ENCODE peak calls at places on chromosomes 5 and 9, in five cellular contexts. K is cardiac muscle cell, D is IMR-90, I is astrocyte, Q is gastrocnemius medialis. C is an unnamed sample.

GRCh38 chr5:54443264-54443663 is 12.2 kb upstream of the HSPB3 start:
- DNase-seq in K (peak; percentile 69), D (peak; percentile 63), I (peak; percentile 14), Q (no peak), C (no peak)

GRCh38 chr5:162324356-162324755 is 256.8 kb downstream of the GABRG2 start:
- DNase-seq in K (no peak), D (no peak), I (no peak), Q (no peak), C (no peak)

GRCh38 chr5:56693220-56693579 is 122.1 kb upstream of the MAP3K1 start:
- DNase-seq in K (no peak), D (no peak), I (no peak), Q (no peak), C (no peak)

GRCh38 chr9:91151014-91151740 is 210.5 kb downstream of the AUH start:
- DNase-seq in K (no peak), D (peak; percentile 81), I (peak; percentile 96), Q (no peak), C (no peak)

GRCh38 chr9:107246259-107247254 is 36.5 kb upstream of the RAD23B start:
- DNase-seq in K (peak; percentile 17), D (peak; percentile 13), I (no peak), Q (no peak), C (no peak)

GRCh38 chr5:55540024-55540423 is 5.3 kb upstream of the PLPP1 start:
- DNase-seq in K (no peak), D (peak; percentile 61), I (peak; percentile 8), Q (no peak), C (no peak)

GRCh38 chr9:33840381-33840780 is 23.4 kb downstream of the UBE2R2 start:
- DNase-seq in K (no peak), D (peak; percentile 32), I (peak; percentile 34), Q (no peak), C (no peak)

GRCh38 chr9:95552814-95553546 is 36.2 kb upstream of the PTCH1 start:
- DNase-seq in K (no peak), D (no peak), I (no peak), Q (peak; percentile 12), C (no peak)

GRCh38 chr9:138077898-138078540 is 200.4 kb downstream of the CACNA1B start:
- DNase-seq in K (no peak), D (no peak), I (no peak), Q (no peak), C (no peak)

GRCh38 chr9:113609562-113610318 is 146.2 kb downstream of the RGS3 start:
- DNase-seq in K (peak; percentile 87), D (peak; percentile 60), I (no peak), Q (peak; percentile 42), C (peak; percentile 78)

GRCh38 chr5:175595905-175596304 is 62.0 kb upstream of the HRH2 start:
- DNase-seq in K (no peak), D (no peak), I (no peak), Q (no peak), C (no peak)

GRCh38 chr9:79579624-79580023 is 7.9 kb downstream of the TLE4 start:
- DNase-seq in K (no peak), D (no peak), I (no peak), Q (no peak), C (no peak)

GRCh38 chr5:154826-155225 is 36.5 kb upstream of the LRRC14B start:
- DNase-seq in K (no peak), D (no peak), I (no peak), Q (no peak), C (no peak)

GRCh38 chr5:83331842-83332241 is 139.7 kb upstream of the VCAN start:
- DNase-seq in K (no peak), D (peak; percentile 72), I (peak; percentile 31), Q (no peak), C (no peak)

GRCh38 chr9:73116030-73116429 is 35.6 kb upstream of the ANXA1 start:
- DNase-seq in K (no peak), D (peak; percentile 80), I (peak; percentile 85), Q (no peak), C (no peak)

GRCh38 chr5:87114631-87115030 is 153.1 kb upstream of the RASA1 start:
- DNase-seq in K (no peak), D (no peak), I (no peak), Q (no peak), C (no peak)

GRCh38 chr9:133171161-133171955 is 7.6 kb upstream of the GBGT1 start:
- DNase-seq in K (no peak), D (no peak), I (no peak), Q (no peak), C (no peak)

GRCh38 chr5:172380992-172381643 is 73.2 kb downstream of the SH3PXD2B start:
- DNase-seq in K (no peak), D (peak; percentile 74), I (peak; percentile 32), Q (peak; percentile 27), C (no peak)

GRCh38 chr5:10946050-10946449 is 185.0 kb upstream of the DAP start:
- DNase-seq in K (no peak), D (no peak), I (no peak), Q (no peak), C (no peak)

GRCh38 chr5:177306674-177307543 is 3.3 kb downstream of the PRELID1 start:
- DNase-seq in K (no peak), D (no peak), I (no peak), Q (no peak), C (no peak)

GRCh38 chr9:85142461-85143401 is 473.2 kb downstream of the NTRK2 start:
- DNase-seq in K (peak; percentile 26), D (no peak), I (no peak), Q (peak; percentile 48), C (no peak)

GRCh38 chr5:14298126-14298847 is 155.1 kb downstream of the TRIO start:
- DNase-seq in K (no peak), D (peak; percentile 48), I (no peak), Q (no peak), C (no peak)

GRCh38 chr5:32233696-32234447 is 59.8 kb upstream of the GOLPH3 start:
- DNase-seq in K (no peak), D (peak; percentile 69), I (peak; percentile 83), Q (no peak), C (peak; percentile 50)

GRCh38 chr5:7764452-7764851 is 86.5 kb downstream of the CFAP90 start:
- DNase-seq in K (no peak), D (no peak), I (no peak), Q (no peak), C (no peak)

GRCh38 chr9:4393806-4394523 is 94.1 kb upstream of the GLIS3 start:
- DNase-seq in K (no peak), D (no peak), I (no peak), Q (no peak), C (no peak)

GRCh38 chr5:84602371-84602771 is 217.7 kb upstream of the EDIL3 start:
- DNase-seq in K (no peak), D (no peak), I (peak; percentile 22), Q (no peak), C (no peak)

GRCh38 chr5:141737485-141737884 is 55.5 kb upstream of the ARAP3 start:
- DNase-seq in K (no peak), D (no peak), I (no peak), Q (no peak), C (no peak)

GRCh38 chr9:34741628-34742027 is 31.7 kb upstream of the CCL21 start:
- DNase-seq in K (no peak), D (no peak), I (no peak), Q (no peak), C (no peak)

GRCh38 chr5:126851441-126852103 is 74.6 kb downstream of the LMNB1 start:
- DNase-seq in K (no peak), D (no peak), I (no peak), Q (no peak), C (no peak)

GRCh38 chr9:127388037-127388855 is 8.7 kb upstream of the SLC2A8 start:
- DNase-seq in K (no peak), D (peak; percentile 98), I (peak; percentile 96), Q (peak; percentile 32), C (no peak)

GRCh38 chr5:57675236-57675635 is 192.6 kb upstream of the ACTBL2 start:
- DNase-seq in K (no peak), D (no peak), I (peak; percentile 56), Q (no peak), C (no peak)

GRCh38 chr5:179267671-179268071 is 77.6 kb downstream of the ADAMTS2 start:
- DNase-seq in K (no peak), D (no peak), I (no peak), Q (no peak), C (peak; percentile 51)

GRCh38 chr9:101387871-101388506 is 3.2 kb upstream of the BAAT start:
- DNase-seq in K (peak; percentile 46), D (peak; percentile 46), I (peak; percentile 25), Q (no peak), C (no peak)

GRCh38 chr9:101383361-101383760 is 1.4 kb downstream of the BAAT start:
- DNase-seq in K (no peak), D (no peak), I (peak; percentile 50), Q (no peak), C (no peak)

GRCh38 chr9:101393135-101393534 is 5.3 kb downstream of the MRPL50 start:
- DNase-seq in K (no peak), D (no peak), I (no peak), Q (no peak), C (no peak)

DNA sequence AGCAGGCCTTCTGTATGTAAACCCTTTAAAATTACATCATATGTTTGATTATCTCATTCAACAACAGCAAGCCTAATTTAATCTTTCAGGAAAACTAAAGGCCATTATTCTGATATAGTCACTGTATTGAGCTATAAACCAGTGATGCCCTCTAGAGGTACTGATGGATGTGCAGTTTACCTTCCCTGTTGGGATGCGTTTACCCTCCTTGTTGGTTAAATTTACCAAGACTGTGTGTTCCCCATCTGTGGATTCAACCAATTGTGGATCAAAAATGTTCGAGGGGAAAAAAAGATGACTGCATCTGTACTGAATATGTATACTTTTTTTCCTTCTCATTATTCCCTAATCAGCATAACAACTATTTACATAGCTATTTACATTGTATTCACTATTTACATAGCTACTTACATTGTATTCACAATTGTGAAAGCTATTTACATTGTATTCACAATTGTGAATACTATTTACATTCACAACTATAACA is 3.7 kb upstream of the BAAT start:
- DNase-seq in K (no peak), D (no peak), I (no peak), Q (no peak), C (no peak)
- TF ChIP-seq CTCF in K (peak; percentile 28), D (peak; percentile 17), I (peak; percentile 38), Q (no peak), C (no peak)

GRCh38 chr9:86945868-86946711 is 1.2 kb downstream of the GAS1 start:
- DNase-seq in K (peak; percentile 78), D (peak; percentile 75), I (peak; percentile 62), Q (peak; percentile 72), C (peak; percentile 40)
- TF ChIP-seq CTCF in K (peak; percentile 17), D (peak; percentile 48), I (no peak), Q (peak; percentile 9), C (no peak)

GRCh38 chr5:23405316-23406068 is 101.9 kb upstream of the PRDM9 start:
- DNase-seq in K (no peak), D (no peak), I (no peak), Q (no peak), C (no peak)
- TF ChIP-seq CTCF in K (no peak), D (no peak), I (no peak), Q (no peak), C (no peak)

GRCh38 chr9:112361602-112362001 is 18.3 kb upstream of the HSDL2 start:
- DNase-seq in K (peak; percentile 52), D (peak; percentile 59), I (no peak), Q (no peak), C (no peak)
- TF ChIP-seq CTCF in K (peak; percentile 28), D (peak; percentile 55), I (peak; percentile 40), Q (peak; percentile 48), C (peak; percentile 48)

C was measured in left lung.